ENCODE peak calls at places on chromosomes 11 and 22, in eight cellular contexts. A, L, P, Q, G, X, M and Y are unnamed samples.

GRCh38 chr22:28986366-28986765 is 75.3 kb downstream of the C22orf31 start:
- DNase-seq in Q (no peak), P (peak; percentile 54), A (no peak), X (no peak), G (no peak), M (no peak), L (no peak), Y (no peak)

GRCh38 chr22:29195118-29195963 is 10.4 kb upstream of the EMID1 start:
- DNase-seq in Q (no peak), X (no peak), G (no peak), L (peak; percentile 73), A (no peak), M (no peak), P (no peak), Y (no peak)

GRCh38 chr11:78633516-78634310 is 59.0 kb upstream of the NARS2 start:
- DNase-seq in L (no peak), M (no peak), X (no peak), G (no peak), A (no peak), P (no peak), Q (no peak), Y (no peak)

GRCh38 chr22:28442951-28443876 is 236.4 kb downstream of the TTC28 start:
- DNase-seq in P (peak; percentile 82), Q (no peak), A (peak; percentile 86), M (peak; percentile 1), L (peak; percentile 66), G (peak; percentile 78), X (peak; percentile 12), Y (no peak)

GRCh38 chr11:22780914-22781593 is 48.5 kb downstream of the SVIP start:
- DNase-seq in Q (no peak), L (peak; percentile 20), G (no peak), A (no peak), M (peak; percentile 32), P (no peak), X (no peak), Y (no peak)

GRCh38 chr11:86162257-86162656 is 82.3 kb upstream of the EED start:
- DNase-seq in G (no peak), A (peak; percentile 95), X (no peak), L (no peak), M (no peak), P (peak; percentile 83), Q (peak; percentile 58), Y (no peak)

GRCh38 chr22:23688121-23688520 is 2.7 kb upstream of the RGL4 start:
- DNase-seq in P (no peak), G (no peak), A (no peak), Q (no peak), M (no peak), L (no peak), X (no peak), Y (no peak)

GRCh38 chr22:17606472-17606871 is 22.1 kb downstream of the ATP6V1E1 start:
- DNase-seq in L (peak; percentile 42), Q (peak; percentile 16), A (peak; percentile 19), M (no peak), G (peak; percentile 19), P (peak; percentile 30), X (no peak), Y (no peak)

GRCh38 chr11:45847908-45848316 is 637 bp downstream of the CRY2 start:
- DNase-seq in P (peak; percentile 60), X (peak; percentile 15), G (peak; percentile 84), M (peak; percentile 69), Q (no peak), A (peak; percentile 82), L (peak; percentile 52), Y (peak; percentile 13)

GRCh38 chr11:122754553-122755322 is 83.6 kb upstream of the CRTAM start:
- DNase-seq in G (no peak), Q (no peak), P (no peak), A (peak; percentile 47), M (peak; percentile 82), L (no peak), X (peak; percentile 21), Y (no peak)

DNA sequence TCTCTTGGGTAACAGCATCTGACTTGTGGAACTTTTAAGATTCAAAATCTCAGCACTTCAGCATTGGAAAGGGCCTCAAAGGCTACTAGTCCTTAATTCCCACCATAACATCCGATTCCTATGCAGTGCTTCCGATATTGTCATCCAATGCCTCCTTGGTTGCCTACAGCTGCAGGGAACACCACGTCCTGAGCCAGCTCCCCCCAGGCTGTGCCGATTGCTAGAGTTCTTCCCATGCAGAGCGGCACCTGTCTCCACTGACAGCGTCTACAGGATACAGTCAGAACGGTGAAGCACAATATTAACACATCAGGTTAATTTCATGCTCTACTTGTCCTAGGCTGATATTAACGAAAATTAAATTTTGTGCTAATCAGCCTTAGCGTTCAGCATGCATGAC is 65.8 kb upstream of the E2F8 start:
- DNase-seq in L (no peak), P (no peak), A (no peak), Q (no peak), G (no peak), M (no peak), X (no peak), Y (no peak)
- H3K9me3 ChIP-seq in L (no peaks in the 10 kb centered on the region), P (no peaks in the 10 kb centered on the region), A (no peaks in the 10 kb centered on the region), Q (no peaks in the 10 kb centered on the region), G (no peaks in the 10 kb centered on the region), M (no peaks in the 10 kb centered on the region), X (no peaks in the 10 kb centered on the region), Y (no peaks in the 10 kb centered on the region)

GRCh38 chr22:47407626-47408025 is 645.2 kb downstream of the TBC1D22A start:
- DNase-seq in P (no peak), A (no peak), X (no peak), Q (no peak), L (no peak), M (no peak), G (no peak), Y (no peak)
- H3K9me3 ChIP-seq in P (no peaks in the 10 kb centered on the region), A (no peaks in the 10 kb centered on the region), X (no peaks in the 10 kb centered on the region), Q (peaks cover 8% of the 10 kb centered on the region), L (no peaks in the 10 kb centered on the region), M (no peaks in the 10 kb centered on the region), G (no peaks in the 10 kb centered on the region), Y (no peaks in the 10 kb centered on the region)

GRCh38 chr22:47238886-47239860 is 476.7 kb downstream of the TBC1D22A start:
- DNase-seq in A (no peak), M (no peak), X (no peak), Q (no peak), G (no peak), L (no peak), P (peak; percentile 28), Y (no peak)
- H3K9me3 ChIP-seq in A (peaks cover 5% of the 10 kb centered on the region), M (no peaks in the 10 kb centered on the region), X (no peaks in the 10 kb centered on the region), Q (no peaks in the 10 kb centered on the region), G (peaks cover 22% of the 10 kb centered on the region), L (no peaks in the 10 kb centered on the region), P (no peaks in the 10 kb centered on the region), Y (no peaks in the 10 kb centered on the region)

DNA sequence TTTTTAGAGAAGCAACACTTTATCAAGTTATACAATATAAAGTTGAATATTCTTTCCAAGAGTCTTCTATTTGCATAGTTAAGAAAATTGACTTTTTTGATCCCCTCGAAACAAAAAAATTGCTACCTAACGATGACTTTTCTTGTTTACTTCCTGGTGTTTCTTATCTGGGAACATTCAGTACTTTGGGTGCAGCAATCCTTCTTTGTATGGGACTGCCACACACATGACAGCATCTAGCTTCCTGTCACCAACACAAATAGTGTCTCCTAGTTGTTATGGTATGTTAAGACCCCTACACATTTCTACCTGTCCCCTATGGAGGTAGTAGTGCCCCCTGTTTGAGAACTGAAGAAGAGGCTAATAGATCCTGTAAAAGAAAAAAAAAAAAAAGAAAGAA is 841.7 kb upstream of the FAT3 start:
- DNase-seq in G (no peak), P (no peak), Q (no peak), M (no peak), X (no peak), L (no peak), A (no peak), Y (no peak)
- H3K9me3 ChIP-seq in G (peaks cover 5% of the 10 kb centered on the region), P (no peaks in the 10 kb centered on the region), Q (no peaks in the 10 kb centered on the region), M (no peaks in the 10 kb centered on the region), X (no peaks in the 10 kb centered on the region), L (no peaks in the 10 kb centered on the region), A (peaks cover 3% of the 10 kb centered on the region), Y (no peaks in the 10 kb centered on the region)

GRCh38 chr11:50078001-50078400 is 45.3 kb downstream of the OR4C45 start:
- DNase-seq in G (no peak), A (no peak), L (no peak), Q (no peak), M (no peak), P (no peak), X (no peak), Y (no peak)
- H3K9me3 ChIP-seq in G (peaks cover 16% of the 10 kb centered on the region), A (no peaks in the 10 kb centered on the region), L (no peaks in the 10 kb centered on the region), Q (peaks cover 72% of the 10 kb centered on the region), M (no peaks in the 10 kb centered on the region), P (no peaks in the 10 kb centered on the region), X (no peaks in the 10 kb centered on the region), Y (no peaks in the 10 kb centered on the region)

DNA sequence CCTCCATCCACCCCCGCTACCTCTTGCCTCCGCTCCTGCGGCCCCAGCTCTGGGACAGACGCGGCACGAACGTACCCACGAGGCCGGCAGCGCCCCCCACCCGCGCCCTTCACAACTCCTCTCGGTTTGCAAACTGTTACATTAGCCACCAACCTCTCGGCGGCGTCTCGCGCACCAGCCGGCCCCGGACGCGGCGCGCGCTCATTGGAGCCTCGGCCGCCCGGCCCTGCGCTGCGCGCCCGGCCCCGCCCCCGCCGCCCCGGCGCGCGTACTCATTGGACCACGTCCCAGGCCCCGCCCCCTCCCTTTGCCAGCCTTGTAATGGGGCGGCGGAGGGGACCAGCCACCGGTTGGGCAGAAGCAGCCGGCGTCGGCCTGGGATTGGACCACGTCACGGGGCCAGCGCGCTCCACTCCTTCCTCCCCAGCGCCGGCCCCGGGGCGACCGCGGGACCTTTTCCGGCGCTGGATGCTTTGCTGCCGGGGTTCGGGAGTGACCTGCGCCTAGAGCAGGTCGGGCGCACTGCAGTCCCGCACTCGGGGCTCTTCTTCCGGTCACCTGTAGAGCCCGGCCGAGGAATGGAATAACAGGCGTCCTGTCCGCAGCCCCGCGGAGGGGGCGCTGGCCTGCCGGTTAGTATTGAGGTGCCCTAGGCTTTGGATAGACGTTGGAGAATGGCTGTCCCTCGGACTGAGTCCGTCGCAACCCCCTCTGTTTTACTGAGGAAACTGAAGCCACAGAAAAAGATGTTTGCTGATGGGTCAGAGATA is at the start of gene HYOU1:
- DNase-seq in L (peak; percentile 99), X (peak; percentile 99), M (peak; percentile 99), A (peak; percentile 99), Q (peak; percentile 86), P (peak; percentile 95), G (peak; percentile 99), Y (peak; percentile 99)
- H3K9me3 ChIP-seq in L (no peaks in the 10 kb centered on the region), X (no peaks in the 10 kb centered on the region), M (no peaks in the 10 kb centered on the region), A (no peaks in the 10 kb centered on the region), Q (no peaks in the 10 kb centered on the region), P (no peaks in the 10 kb centered on the region), G (no peaks in the 10 kb centered on the region), Y (no peaks in the 10 kb centered on the region)

DNA sequence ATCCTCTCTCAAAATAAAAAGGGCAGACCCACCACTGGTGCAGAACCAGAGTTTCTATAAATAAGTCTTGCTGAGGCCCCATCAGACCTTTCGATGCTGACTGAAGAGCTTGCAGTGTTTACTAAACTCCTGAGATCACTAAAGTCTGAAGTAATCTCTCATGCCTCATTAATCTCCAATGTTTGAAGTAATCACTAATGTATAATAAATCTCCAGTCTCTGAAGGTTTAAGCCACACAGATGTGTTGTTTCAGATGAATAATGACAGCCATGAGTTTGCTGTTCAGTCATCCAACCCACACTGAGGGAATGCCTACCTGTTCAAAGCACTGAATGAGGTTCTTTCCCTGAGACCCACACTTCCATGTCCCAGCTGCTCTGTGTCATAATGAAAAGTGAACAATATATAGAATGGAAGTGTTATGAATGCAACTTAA is 50.6 kb upstream of the DEUP1 start:
- DNase-seq in A (no peak), Q (no peak), M (no peak), L (no peak), X (no peak), P (no peak), G (no peak), Y (no peak)
- H3K9me3 ChIP-seq in A (no peaks in the 10 kb centered on the region), Q (no peaks in the 10 kb centered on the region), M (no peaks in the 10 kb centered on the region), L (no peaks in the 10 kb centered on the region), X (no peaks in the 10 kb centered on the region), P (no peaks in the 10 kb centered on the region), G (no peaks in the 10 kb centered on the region), Y (no peaks in the 10 kb centered on the region)